ENCODE peak calls at places on chromosomes 3 and 15, in ten cellular contexts. W is kidney epithelial cell, G is Peyer's patch, L is GM23338, S is dorsolateral prefrontal cortex, Q is foreskin fibroblast, C is OCI-LY7, I is AG10803, P is NB4, V is BJ. O is an unnamed sample.

GRCh38 chr3:168467085-168467714 is 371.5 kb upstream of the GOLIM4 start:
- DNase-seq in I (peak; percentile 26), Q (peak; percentile 10), L (peak; percentile 76), C (no peak), V (peak; percentile 4), P (peak; percentile 14), W (peak; percentile 1), G (no peak), S (no peak), O (peak; percentile 74)

GRCh38 chr3:94433811-94434210 is 370.9 kb downstream of the NSUN3 start:
- DNase-seq in Q (no peak), L (no peak), W (no peak), V (no peak), S (no peak), I (no peak), G (no peak), C (no peak), P (no peak), O (no peak)

GRCh38 chr15:36911322-36911944 is 188.9 kb downstream of the MEIS2 start:
- DNase-seq in S (no peak), W (peak; percentile 12), P (peak; percentile 3), I (peak; percentile 32), Q (no peak), G (no peak), C (no peak), V (no peak), L (peak; percentile 18), O (peak; percentile 57)

GRCh38 chr3:55060921-55061555 is 133.2 kb upstream of the LRTM1 start:
- DNase-seq in G (no peak), W (no peak), P (no peak), V (no peak), L (no peak), C (no peak), I (no peak), Q (no peak), S (no peak), O (no peak)

GRCh38 chr3:133192363-133192945 is 154.3 kb downstream of the TMEM108 start:
- DNase-seq in W (no peak), P (no peak), G (no peak), C (no peak), S (no peak), L (peak; percentile 58), I (no peak), V (no peak), Q (no peak), O (no peak)

GRCh38 chr3:158058775-158059174 is 47.4 kb downstream of the SHOX2 start:
- DNase-seq in S (no peak), L (no peak), Q (no peak), P (no peak), G (no peak), W (no peak), I (no peak), C (no peak), V (no peak), O (no peak)

GRCh38 chr15:60235951-60236710 is 161.7 kb downstream of the ANXA2 start:
- DNase-seq in L (peak; percentile 39), Q (no peak), P (no peak), G (no peak), S (no peak), W (no peak), I (no peak), V (no peak), C (no peak), O (no peak)

GRCh38 chr3:101861212-101861977 is 12.1 kb downstream of the NFKBIZ start:
- DNase-seq in Q (no peak), C (no peak), S (no peak), G (no peak), I (no peak), L (no peak), W (no peak), P (no peak), V (no peak), O (no peak)

GRCh38 chr15:70272565-70273355 is 175.0 kb upstream of the TLE3 start:
- DNase-seq in G (no peak), I (no peak), V (no peak), P (no peak), W (no peak), S (no peak), Q (no peak), L (no peak), C (no peak), O (no peak)

GRCh38 chr3:157388051-157388450 is 48.6 kb upstream of the PTX3 start:
- DNase-seq in Q (no peak), G (no peak), V (no peak), P (no peak), S (no peak), W (peak; percentile 12), I (no peak), C (no peak), L (no peak), O (no peak)

GRCh38 chr15:78322724-78323395 is 17.3 kb upstream of the CRABP1 start:
- DNase-seq in I (no peak), W (no peak), P (no peak), S (no peak), Q (no peak), C (no peak), L (no peak), V (no peak), G (no peak), O (no peak)

GRCh38 chr3:46008058-46008457 is 12.4 kb upstream of the FYCO1 start:
- DNase-seq in C (no peak), L (no peak), S (no peak), P (no peak), G (no peak), I (no peak), Q (no peak), V (no peak), W (no peak), O (no peak)

GRCh38 chr15:42920281-42921048 is at the start of gene TTBK2:
- DNase-seq in C (peak; percentile 99), L (peak; percentile 99), G (peak; percentile 95), S (peak; percentile 99), Q (peak; percentile 99), P (peak; percentile 99), V (peak; percentile 89), W (peak; percentile 85), I (peak; percentile 99), O (peak; percentile 98)

GRCh38 chr3:195085356-195086130 is 185.4 kb downstream of the XXYLT1 start:
- DNase-seq in G (no peak), Q (no peak), W (no peak), S (no peak), P (no peak), V (no peak), C (no peak), I (no peak), L (no peak), O (no peak)

GRCh38 chr3:29144807-29145206 is 136.1 kb upstream of the RBMS3 start:
- DNase-seq in I (peak; percentile 75), L (peak; percentile 23), Q (peak; percentile 50), W (no peak), G (no peak), C (no peak), V (peak; percentile 11), P (no peak), S (no peak), O (peak; percentile 88)

GRCh38 chr15:35999211-35999610 is 453.2 kb upstream of the DPH6 start:
- DNase-seq in C (no peak), P (no peak), V (no peak), I (no peak), G (no peak), L (no peak), W (no peak), Q (no peak), S (no peak), O (no peak)

GRCh38 chr15:95912280-95912625 is 418.2 kb upstream of the NR2F2 start:
- DNase-seq in Q (no peak), W (no peak), S (no peak), P (no peak), C (no peak), V (no peak), L (peak; percentile 63), G (no peak), I (no peak), O (no peak)

GRCh38 chr3:127304121-127304744 is 16.4 kb upstream of the PRR20G start:
- DNase-seq in I (no peak), L (peak; percentile 43), G (no peak), Q (no peak), W (no peak), C (peak; percentile 3), S (no peak), V (no peak), P (no peak), O (no peak)
- H3K4me3 ChIP-seq in I (no peak overlapping the region), L (no peak overlapping the region), G (no peak overlapping the region), Q (no peak overlapping the region), W (no peak overlapping the region), C (no peak overlapping the region), S (no peak overlapping the region), V (no peak overlapping the region), P (no peak overlapping the region), O (no peak overlapping the region)

GRCh38 chr3:80060664-80061063 is 292.9 kb upstream of the ROBO1 start:
- DNase-seq in G (no peak), L (no peak), Q (no peak), I (no peak), V (no peak), W (no peak), P (no peak), C (no peak), S (no peak), O (no peak)
- TF ChIP-seq CTCF in G (no peak), L (no peak), Q (no peak), I (no peak), V (no peak), W (no peak), P (no peak), C (no peak), S (no peak), O (no peak)

GRCh38 chr15:93252780-93253179 is 163.8 kb upstream of the RGMA start:
- DNase-seq in I (no peak), P (no peak), W (no peak), S (no peak), V (no peak), C (no peak), Q (no peak), L (no peak), G (no peak), O (no peak)
- H3K4me3 ChIP-seq in I (no peak overlapping the region), P (no peak overlapping the region), W (no peak overlapping the region), S (no peak overlapping the region), V (no peak overlapping the region), C (no peak overlapping the region), Q (no peak overlapping the region), L (no peak overlapping the region), G (no peak overlapping the region), O (no peak overlapping the region)

GRCh38 chr3:12353796-12354505 is 65.1 kb downstream of the PPARG start:
- DNase-seq in C (no peak), G (no peak), I (peak; percentile 39), P (peak; percentile 90), V (no peak), Q (peak; percentile 69), W (no peak), L (no peak), S (no peak), O (no peak)

GRCh38 chr3:12356175-12356574 is 67.3 kb downstream of the PPARG start:
- DNase-seq in C (no peak), W (no peak), G (no peak), Q (no peak), L (no peak), V (no peak), I (no peak), P (peak; percentile 68), S (no peak), O (no peak)

GRCh38 chr3:12357456-12357855 is 68.6 kb downstream of the PPARG start:
- DNase-seq in C (no peak), P (no peak), V (no peak), S (no peak), W (no peak), I (no peak), L (no peak), Q (no peak), G (no peak), O (no peak)

GRCh38 chr3:12352253-12352652 is 63.4 kb downstream of the PPARG start:
- DNase-seq in S (no peak), W (no peak), P (peak; percentile 52), V (no peak), G (no peak), C (no peak), L (no peak), I (no peak), Q (no peak), O (no peak)

GRCh38 chr3:12356996-12357395 is 68.1 kb downstream of the PPARG start:
- DNase-seq in L (no peak), C (no peak), I (no peak), V (no peak), G (no peak), P (peak; percentile 78), W (no peak), S (no peak), Q (no peak), O (no peak)
- TF ChIP-seq CTCF in L (no peak), C (no peak), I (no peak), V (no peak), G (no peak), P (no peak), W (no peak), S (no peak), Q (no peak), O (no peak)